ENCODE peak calls at places on chromosomes 4 and X, in four cellular contexts. One of them, this sample, is unnamed.

GRCh38 chrX:22081475-22082092 is 49.5 kb downstream of the PHEX start:
- DNase-seq in astrocyte: peak; percentile 16
- DNase-seq in PC-3: peak; percentile 75
- DNase-seq in hepatocyte: peak; percentile 57
- DNase-seq in this sample: peak; percentile 67

GRCh38 chr4:7273741-7274297 is 81.5 kb downstream of the SORCS2 start:
- DNase-seq in hepatocyte: no peak
- DNase-seq in PC-3: no peak
- DNase-seq in astrocyte: no peak
- DNase-seq in this sample: no peak

GRCh38 chr4:144384428-144384827 is 243.9 kb upstream of the GYPA start:
- DNase-seq in PC-3: no peak
- DNase-seq in astrocyte: no peak
- DNase-seq in hepatocyte: no peak
- DNase-seq in this sample: no peak

GRCh38 chr4:24330198-24330972 is 254.0 kb downstream of the DHX15 start:
- DNase-seq in PC-3: no peak
- DNase-seq in astrocyte: peak; percentile 36
- DNase-seq in hepatocyte: no peak
- DNase-seq in this sample: no peak

GRCh38 chr4:184548651-184549341 is 74.4 kb upstream of the IRF2 start:
- DNase-seq in PC-3: no peak
- DNase-seq in hepatocyte: no peak
- DNase-seq in astrocyte: no peak
- DNase-seq in this sample: peak; percentile 5

GRCh38 chr4:113064244-113064643 is 14.8 kb downstream of the ANK2 start:
- DNase-seq in hepatocyte: no peak
- DNase-seq in astrocyte: no peak
- DNase-seq in PC-3: no peak
- DNase-seq in this sample: peak; percentile 96

GRCh38 chr4:3410401-3411135 is 31.2 kb upstream of the HGFAC start:
- DNase-seq in astrocyte: no peak
- DNase-seq in hepatocyte: no peak
- DNase-seq in PC-3: no peak
- DNase-seq in this sample: no peak

GRCh38 chr4:10458190-10458589 is 964 bp upstream of the ZNF518B start:
- DNase-seq in astrocyte: no peak
- DNase-seq in PC-3: no peak
- DNase-seq in hepatocyte: peak; percentile 24
- DNase-seq in this sample: peak; percentile 27

GRCh38 chr4:17613761-17614415 is 553 bp upstream of the MED28 start:
- DNase-seq in astrocyte: peak; percentile 74
- DNase-seq in PC-3: peak; percentile 77
- DNase-seq in hepatocyte: peak; percentile 23
- DNase-seq in this sample: peak; percentile 36

GRCh38 chrX:43949669-43950068 is 23.5 kb downstream of the NDP start:
- DNase-seq in PC-3: peak; percentile 46
- DNase-seq in astrocyte: no peak
- DNase-seq in hepatocyte: peak; percentile 52
- DNase-seq in this sample: peak; percentile 78

GRCh38 chr4:19993222-19993621 is 258.5 kb upstream of the SLIT2 start:
- DNase-seq in PC-3: no peak
- DNase-seq in hepatocyte: no peak
- DNase-seq in astrocyte: no peak
- DNase-seq in this sample: no peak

GRCh38 chr4:142402925-142403324 is 443.2 kb downstream of the INPP4B start:
- DNase-seq in hepatocyte: no peak
- DNase-seq in PC-3: peak; percentile 38
- DNase-seq in astrocyte: peak; percentile 39
- DNase-seq in this sample: no peak

GRCh38 chr4:88960576-88960975 is 96.4 kb downstream of the FAM13A start:
- DNase-seq in astrocyte: no peak
- DNase-seq in PC-3: no peak
- DNase-seq in hepatocyte: no peak
- DNase-seq in this sample: peak; percentile 13

GRCh38 chrX:111264397-111264796 is 5.9 kb downstream of the CAPN6 start:
- DNase-seq in hepatocyte: no peak
- DNase-seq in astrocyte: no peak
- DNase-seq in PC-3: no peak
- DNase-seq in this sample: no peak

GRCh38 chr4:142383800-142384470 is 462.2 kb downstream of the INPP4B start:
- DNase-seq in PC-3: no peak
- DNase-seq in astrocyte: peak; percentile 45
- DNase-seq in hepatocyte: no peak
- DNase-seq in this sample: no peak

GRCh38 chr4:41155194-41155830 is 59.0 kb downstream of the APBB2 start:
- DNase-seq in astrocyte: peak; percentile 93
- DNase-seq in PC-3: no peak
- DNase-seq in hepatocyte: peak; percentile 26
- DNase-seq in this sample: no peak

GRCh38 chrX:28058906-28059305 is 77.7 kb upstream of the DCAF8L1 start:
- DNase-seq in astrocyte: no peak
- DNase-seq in PC-3: peak; percentile 28
- DNase-seq in hepatocyte: no peak
- DNase-seq in this sample: no peak

GRCh38 chrX:71178908-71179307 is 34.3 kb downstream of the NLGN3 start:
- DNase-seq in astrocyte: peak; percentile 37
- DNase-seq in PC-3: peak; percentile 76
- DNase-seq in hepatocyte: peak; percentile 73
- DNase-seq in this sample: peak; percentile 68

GRCh38 chrX:21993265-21993664 is 38.9 kb upstream of the PHEX start:
- DNase-seq in PC-3: no peak
- DNase-seq in hepatocyte: no peak
- DNase-seq in astrocyte: no peak
- DNase-seq in this sample: no peak

GRCh38 chr4:32858971-32859370 is 2138.8 kb downstream of the PCDH7 start:
- DNase-seq in hepatocyte: peak; percentile 34
- DNase-seq in astrocyte: peak; percentile 83
- DNase-seq in PC-3: peak; percentile 83
- DNase-seq in this sample: no peak

GRCh38 chr4:99504804-99505502 is 5.9 kb upstream of the C4orf17 start:
- DNase-seq in astrocyte: no peak
- DNase-seq in PC-3: no peak
- DNase-seq in hepatocyte: no peak
- DNase-seq in this sample: no peak

GRCh38 chrX:130086414-130087207 is 23.7 kb downstream of the ELF4 start:
- DNase-seq in hepatocyte: no peak
- DNase-seq in astrocyte: no peak
- DNase-seq in PC-3: no peak
- DNase-seq in this sample: no peak

GRCh38 chr4:156173937-156174336 is 220.3 kb upstream of the CTSO start:
- DNase-seq in PC-3: no peak
- DNase-seq in hepatocyte: no peak
- DNase-seq in astrocyte: no peak
- DNase-seq in this sample: no peak

GRCh38 chr4:151530230-151530629 is 121.3 kb downstream of the FHIP1A start:
- DNase-seq in hepatocyte: no peak
- DNase-seq in PC-3: no peak
- DNase-seq in astrocyte: peak; percentile 53
- DNase-seq in this sample: no peak

GRCh38 chr4:34250562-34250961 is 1993.8 kb downstream of the ARAP2 start:
- DNase-seq in hepatocyte: no peak
- DNase-seq in astrocyte: no peak
- DNase-seq in PC-3: peak; percentile 61
- DNase-seq in this sample: no peak

GRCh38 chr4:7512946-7513345 is 78.2 kb upstream of the PSAPL1 start:
- DNase-seq in astrocyte: no peak
- DNase-seq in hepatocyte: no peak
- DNase-seq in PC-3: no peak
- DNase-seq in this sample: no peak

GRCh38 chr4:172838108-172838507 is 330.5 kb upstream of the GALNT7 start:
- DNase-seq in astrocyte: no peak
- DNase-seq in PC-3: no peak
- DNase-seq in hepatocyte: no peak
- DNase-seq in this sample: peak; percentile 35

GRCh38 chr4:163748474-163748873 is 254.0 kb downstream of the TMA16 start:
- DNase-seq in hepatocyte: peak; percentile 4
- DNase-seq in astrocyte: no peak
- DNase-seq in PC-3: peak; percentile 50
- DNase-seq in this sample: no peak

GRCh38 chr4:41575207-41575606 is 37.2 kb downstream of the LIMCH1 start:
- DNase-seq in astrocyte: no peak
- DNase-seq in PC-3: peak; percentile 82
- DNase-seq in hepatocyte: no peak
- DNase-seq in this sample: no peak

GRCh38 chrX:68708503-68709290 is 61.2 kb downstream of the STARD8 start:
- DNase-seq in hepatocyte: no peak
- DNase-seq in astrocyte: peak; percentile 11
- DNase-seq in PC-3: no peak
- DNase-seq in this sample: peak; percentile 52

GRCh38 chr4:135598151-135598550 is 1396.6 kb upstream of the PABPC4L start:
- DNase-seq in hepatocyte: no peak
- DNase-seq in astrocyte: peak; percentile 77
- DNase-seq in PC-3: no peak
- DNase-seq in this sample: no peak

GRCh38 chr4:68369474-68369805 is 19.6 kb upstream of the YTHDC1 start:
- DNase-seq in hepatocyte: no peak
- DNase-seq in PC-3: peak; percentile 96
- DNase-seq in astrocyte: peak; percentile 75
- DNase-seq in this sample: no peak

DNA sequence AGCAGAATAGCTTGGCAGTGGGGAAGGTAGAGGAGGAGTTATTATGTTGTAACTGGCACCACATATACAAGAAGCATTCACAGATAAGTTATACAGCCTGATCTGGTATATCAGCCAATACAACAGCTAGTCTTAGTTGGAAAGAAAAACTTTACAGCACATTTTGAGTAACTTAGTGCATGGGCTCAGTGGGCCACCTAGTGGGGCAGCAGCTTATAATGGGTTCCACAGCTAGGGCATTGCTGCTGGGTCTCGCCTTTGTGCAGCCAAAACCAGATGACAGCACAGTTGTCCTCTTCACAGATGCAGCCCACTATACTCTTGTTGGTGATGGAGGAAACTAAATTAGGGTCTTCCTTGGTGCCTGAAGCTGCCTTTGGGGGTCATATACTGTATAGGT is 448.1 kb upstream of the RASGEF1B start:
- DNase-seq in PC-3: no peak
- DNase-seq in astrocyte: no peak
- DNase-seq in hepatocyte: no peak
- DNase-seq in this sample: no peak
- TF ChIP-seq CTCF in PC-3: no peak
- TF ChIP-seq CTCF in astrocyte: no peak
- TF ChIP-seq CTCF in hepatocyte: no peak
- TF ChIP-seq CTCF in this sample: no peak

GRCh38 chrX:153828723-153829548 is 1.4 kb downstream of the PDZD4 start:
- DNase-seq in astrocyte: no peak
- DNase-seq in hepatocyte: no peak
- DNase-seq in PC-3: no peak
- DNase-seq in this sample: peak; percentile 76

GRCh38 chrX:153829549-153829798 is 870 bp downstream of the PDZD4 start:
- DNase-seq in PC-3: no peak
- DNase-seq in astrocyte: no peak
- DNase-seq in hepatocyte: no peak
- DNase-seq in this sample: no peak

GRCh38 chrX:153829799-153830631 is at the start of gene PDZD4:
- DNase-seq in PC-3: no peak
- DNase-seq in astrocyte: no peak
- DNase-seq in hepatocyte: no peak
- DNase-seq in this sample: peak; percentile 52

GRCh38 chrX:153831435-153832150 is 1.2 kb upstream of the PDZD4 start:
- DNase-seq in PC-3: no peak
- DNase-seq in astrocyte: no peak
- DNase-seq in hepatocyte: no peak
- DNase-seq in this sample: no peak

GRCh38 chrX:153830632-153831434 is 489 bp upstream of the PDZD4 start:
- DNase-seq in astrocyte: no peak
- DNase-seq in hepatocyte: no peak
- DNase-seq in PC-3: no peak
- DNase-seq in this sample: peak; percentile 48
- TF ChIP-seq EZH2 in astrocyte: no peak
- TF ChIP-seq EZH2 in hepatocyte: no peak
- TF ChIP-seq EZH2 in PC-3: no peak
- TF ChIP-seq EZH2 in this sample: no peak

GRCh38 chrX:132592880-132593279 is 104.0 kb upstream of the MBNL3 start:
- DNase-seq in astrocyte: no peak
- DNase-seq in PC-3: no peak
- DNase-seq in hepatocyte: peak; percentile 25
- DNase-seq in this sample: peak; percentile 49
- TF ChIP-seq CTCF in astrocyte: no peak
- TF ChIP-seq CTCF in PC-3: peak; percentile 45
- TF ChIP-seq CTCF in hepatocyte: peak; percentile 27
- TF ChIP-seq CTCF in this sample: peak; percentile 44

DNA sequence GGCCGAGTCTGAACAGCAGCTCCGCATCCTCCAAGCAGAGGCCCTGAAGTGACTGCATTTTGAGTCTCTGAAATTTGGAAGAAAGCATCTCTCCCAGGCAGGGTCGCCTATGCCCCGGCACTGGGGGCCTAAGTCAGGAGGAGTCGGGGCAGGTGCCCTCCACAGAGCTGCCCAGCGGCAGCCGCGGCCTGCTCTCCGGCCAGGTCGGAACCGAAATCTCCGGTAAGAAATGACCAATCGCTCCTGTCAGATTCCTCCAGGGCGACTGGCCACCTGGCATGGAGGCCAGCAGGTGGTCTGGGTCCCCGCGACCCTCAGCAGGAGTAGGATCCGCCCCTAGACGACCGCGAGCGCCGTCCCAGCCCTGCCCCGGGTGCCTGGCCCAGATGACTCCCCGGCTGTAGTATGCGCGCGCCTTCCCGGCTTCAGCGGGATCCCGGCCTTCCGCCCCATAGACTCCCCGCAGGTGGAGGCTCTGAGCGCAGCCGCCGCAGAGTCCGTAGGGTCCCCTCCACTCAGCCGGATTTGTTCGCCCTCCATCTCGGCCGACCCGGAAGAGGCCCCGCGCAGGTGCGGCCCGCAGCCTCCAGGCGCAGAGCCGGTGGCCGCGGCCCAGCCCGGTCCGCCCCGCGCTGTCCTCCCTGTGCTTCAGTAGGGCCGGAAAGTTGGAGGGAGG is 1.5 kb downstream of the NKX1-1 start:
- DNase-seq in astrocyte: no peak
- DNase-seq in hepatocyte: no peak
- DNase-seq in PC-3: no peak
- DNase-seq in this sample: no peak
- TF ChIP-seq EZH2 in astrocyte: peak; percentile 73
- TF ChIP-seq EZH2 in hepatocyte: peak; percentile 29
- TF ChIP-seq EZH2 in PC-3: no peak
- TF ChIP-seq EZH2 in this sample: no peak

GRCh38 chrX:118961866-118962560 is 12.4 kb upstream of the LONRF3 start:
- DNase-seq in astrocyte: no peak
- DNase-seq in PC-3: peak; percentile 65
- DNase-seq in hepatocyte: no peak
- DNase-seq in this sample: no peak
- TF ChIP-seq CTCF in astrocyte: no peak
- TF ChIP-seq CTCF in PC-3: no peak
- TF ChIP-seq CTCF in hepatocyte: no peak
- TF ChIP-seq CTCF in this sample: no peak

This sample was measured in neural progenitor cell.